ENCODE peak calls at places on chromosomes 7 and 10, in eight cellular contexts. L is sciatic nerve; O is activated naive CD8-positive, alpha-beta T cell treated with anti-CD3 and anti-CD28 coated beads for 36 hours; D is hepatic stellate cell; U is AG08395; N is GM19239; K is NCI-H1092 treated with DMSO at 0.1 percent for 48 hours; Q is A172. T is an unnamed sample.

GRCh38 chr7:93429563-93429962 is 145.0 kb downstream of the CALCR start:
- DNase-seq in L (no peak), O (no peak), D (no peak), U (no peak), N (no peak), K (no peak), Q (no peak), T (peak)

GRCh38 chr7:98133181-98133580 is 26.5 kb downstream of the LMTK2 start:
- DNase-seq in L (no peak), O (peak), D (no peak), U (no peak), N (peak), K (no peak), Q (peak), T (peak)

GRCh38 chr7:3520206-3520605 is 219.2 kb downstream of the SDK1 start:
- DNase-seq in L (no peak), O (no peak), D (no peak), U (no peak), N (no peak), K (peak), Q (no peak), T (no peak)

GRCh38 chr10:43076876-43077420 is at the start of gene RET:
- DNase-seq in L (no peak), O (peak), D (no peak), U (peak), N (no peak), K (no peak), Q (no peak), T (no peak)

GRCh38 chr7:4683884-4684565 is 1.9 kb downstream of the FOXK1 start:
- DNase-seq in L (peak), O (peak), D (peak), U (peak), N (no peak), K (no peak), Q (peak), T (peak)

GRCh38 chr10:865257-865656 is 66.2 kb downstream of the LARP4B start:
- DNase-seq in L (no peak), O (no peak), D (no peak), U (no peak), N (no peak), K (no peak), Q (no peak), T (no peak)

GRCh38 chr10:44697096-44697495 is 214.0 kb upstream of the TMEM72 start:
- DNase-seq in L (no peak), O (no peak), D (no peak), U (no peak), N (no peak), K (no peak), Q (no peak), T (no peak)

GRCh38 chr7:139886206-139886605 is 57.1 kb downstream of the TBXAS1 start:
- DNase-seq in L (no peak), O (no peak), D (no peak), U (no peak), N (no peak), K (no peak), Q (no peak), T (no peak)

GRCh38 chr7:108181073-108181985 is 51.2 kb upstream of the LAMB4 start:
- DNase-seq in L (no peak), O (no peak), D (peak), U (peak), N (peak), K (peak), Q (peak), T (no peak)

GRCh38 chr7:141325275-141325674 is 225.9 kb upstream of the AGK start:
- DNase-seq in L (no peak), O (no peak), D (no peak), U (no peak), N (no peak), K (no peak), Q (no peak), T (no peak)

T was measured in activated CD8-positive, alpha-beta T cell treated with anti-CD3 and anti-CD28 coated beads for 36 hours.